ENCODE peak calls at places on chromosomes 16 and 17, in eight cellular contexts. J is BJ; W is NCI-H345; I is activated T-helper 2 cell treated with anti-CD3 and anti-CD28 coated beads, Interferon-gamma antibody, Interleukin-2, Interleukin-4, amounts not matched to agents 10 μg/mL and 5 μg/mL and 100 μg/mL, durations not matched to agents 14 hours and 24 hours and 36 hours; O is hepatic stellate cell; M is GM13976; E is prostate gland; N is activated CD8-positive, alpha-beta T cell treated with anti-CD3 and anti-CD28 coated beads, Interleukin-2, amount 10 ng/mL, durations not matched to agents 7 days and 5 days. F is an unnamed sample.

GRCh38 chr17:77466596-77467223 is 325.9 kb downstream of the SEC14L1 start:
- DNase-seq in J (no peak), W (no peak), I (no peak), O (no peak), M (no peak), E (no peak), N (no peak), F (no peak)

GRCh38 chr16:87507351-87508069 is 14.7 kb upstream of the ZCCHC14 start:
- DNase-seq in J (no peak), W (no peak), I (no peak), O (no peak), M (no peak), E (no peak), N (no peak), F (no peak)

GRCh38 chr17:4899341-4900230 is at the start of gene C17orf107:
- DNase-seq in J (no peak), W (no peak), I (peak; percentile 79), O (peak; percentile 71), M (peak; percentile 93), E (peak; percentile 88), N (peak; percentile 87), F (no peak)

GRCh38 chr17:7266784-7267183 is 4.5 kb upstream of the CLDN7 start:
- DNase-seq in J (no peak), W (no peak), I (no peak), O (no peak), M (no peak), E (no peak), N (no peak), F (no peak)

GRCh38 chr17:49850772-49851386 is 3.0 kb upstream of the TAC4 start:
- DNase-seq in J (no peak), W (no peak), I (no peak), O (no peak), M (no peak), E (no peak), N (no peak), F (no peak)

GRCh38 chr16:5056347-5056746 is 9.4 kb downstream of the C16orf89 start:
- DNase-seq in J (no peak), W (no peak), I (peak; percentile 22), O (no peak), M (peak; percentile 78), E (no peak), N (peak; percentile 67), F (no peak)

GRCh38 chr17:6386041-6386630 is 48.8 kb downstream of the AIPL1 start:
- DNase-seq in J (no peak), W (peak; percentile 45), I (no peak), O (no peak), M (no peak), E (no peak), N (no peak), F (no peak)

GRCh38 chr16:28058839-28059589 is 4.5 kb downstream of the GSG1L start:
- DNase-seq in J (no peak), W (no peak), I (no peak), O (no peak), M (no peak), E (no peak), N (no peak), F (no peak)

GRCh38 chr17:17741346-17742023 is 60.2 kb downstream of the RAI1 start:
- DNase-seq in J (no peak), W (no peak), I (no peak), O (no peak), M (no peak), E (peak; percentile 67), N (no peak), F (no peak)

GRCh38 chr16:72926671-72927070 is 121.3 kb downstream of the ZFHX3 start:
- DNase-seq in J (no peak), W (no peak), I (no peak), O (no peak), M (no peak), E (no peak), N (no peak), F (no peak)

GRCh38 chr17:20279631-20280030 is 187.7 kb downstream of the LGALS9B start:
- DNase-seq in J (no peak), W (no peak), I (no peak), O (no peak), M (no peak), E (no peak), N (no peak), F (no peak)

GRCh38 chr16:30066882-30067583 is 1.5 kb downstream of the ALDOA start:
- DNase-seq in J (no peak), W (no peak), I (no peak), O (no peak), M (no peak), E (no peak), N (no peak), F (no peak)

GRCh38 chr16:78126662-78127061 is 27.2 kb downstream of the WWOX start:
- DNase-seq in J (no peak), W (no peak), I (no peak), O (no peak), M (no peak), E (no peak), N (no peak), F (no peak)

GRCh38 chr17:64230551-64231408 is 32.3 kb downstream of the TEX2 start:
- DNase-seq in J (peak; percentile 96), W (no peak), I (no peak), O (peak; percentile 56), M (no peak), E (no peak), N (no peak), F (no peak)

GRCh38 chr17:58385359-58385899 is 31.9 kb downstream of the RNF43 start:
- DNase-seq in J (no peak), W (no peak), I (no peak), O (no peak), M (no peak), E (no peak), N (no peak), F (no peak)

GRCh38 chr17:348692-349425 is 3.7 kb downstream of the RPH3AL start:
- DNase-seq in J (no peak), W (peak; percentile 9), I (no peak), O (no peak), M (no peak), E (peak; percentile 76), N (no peak), F (peak; percentile 64)

GRCh38 chr17:51371732-51372151 is 111.4 kb downstream of the UTP18 start:
- DNase-seq in J (no peak), W (peak; percentile 65), I (peak; percentile 14), O (peak; percentile 47), M (peak; percentile 54), E (peak; percentile 34), N (peak; percentile 51), F (peak; percentile 25)

GRCh38 chr17:43832976-43833829 is at the start of gene MPP3:
- DNase-seq in J (no peak), W (peak; percentile 81), I (peak; percentile 26), O (peak; percentile 95), M (peak; percentile 72), E (peak; percentile 52), N (peak; percentile 37), F (no peak)

GRCh38 chr16:8330761-8331160 is 259.6 kb downstream of the TMEM114 start:
- DNase-seq in J (no peak), W (no peak), I (no peak), O (no peak), M (no peak), E (no peak), N (no peak), F (no peak)

GRCh38 chr17:83146347-83146746 is 66.9 kb downstream of the METRNL start:
- DNase-seq in J (no peak), W (no peak), I (no peak), O (no peak), M (no peak), E (no peak), N (no peak), F (no peak)

GRCh38 chr17:66349549-66350245 is 47.3 kb downstream of the PRKCA start:
- DNase-seq in J (no peak), W (no peak), I (no peak), O (no peak), M (no peak), E (no peak), N (no peak), F (no peak)

GRCh38 chr17:49748223-49748622 is 15.7 kb downstream of the FAM117A start:
- DNase-seq in J (no peak), W (no peak), I (no peak), O (no peak), M (no peak), E (no peak), N (peak; percentile 42), F (no peak)

GRCh38 chr16:72355561-72355960 is 183.6 kb upstream of the PMFBP1 start:
- DNase-seq in J (no peak), W (no peak), I (no peak), O (no peak), M (no peak), E (no peak), N (no peak), F (no peak)

GRCh38 chr17:59752446-59752845 is 45.0 kb downstream of the VMP1 start:
- DNase-seq in J (no peak), W (no peak), I (no peak), O (no peak), M (no peak), E (no peak), N (no peak), F (no peak)

GRCh38 chr17:79388556-79389295 is 222.1 kb downstream of the RBFOX3 start:
- DNase-seq in J (no peak), W (peak; percentile 71), I (no peak), O (peak; percentile 81), M (peak; percentile 77), E (peak; percentile 39), N (peak; percentile 35), F (no peak)

GRCh38 chr16:54647216-54647615 is 283.4 kb upstream of the IRX5 start:
- DNase-seq in J (no peak), W (no peak), I (no peak), O (no peak), M (no peak), E (peak; percentile 84), N (no peak), F (no peak)

GRCh38 chr16:19011169-19011731 is 27.5 kb downstream of the TMC7 start:
- DNase-seq in J (no peak), W (no peak), I (no peak), O (no peak), M (no peak), E (no peak), N (no peak), F (no peak)

GRCh38 chr16:46721885-46722284 is 26.3 kb downstream of the MYLK3 start:
- DNase-seq in J (no peak), W (no peak), I (no peak), O (no peak), M (no peak), E (no peak), N (no peak), F (no peak)

GRCh38 chr16:24737391-24737871 is 8.0 kb downstream of the TNRC6A start:
- DNase-seq in J (peak; percentile 12), W (no peak), I (no peak), O (peak; percentile 22), M (no peak), E (no peak), N (no peak), F (no peak)

F was measured in LNCaP clone FGC.